ENCODE peak calls at places on chromosomes 2 and 18, in seven cellular contexts. V is K562, N is foreskin fibroblast, O is NB4, P is uterus, F is transverse colon, G is mammary epithelial cell. D is an unnamed sample.

GRCh38 chr2:138493334-138493733 is 8.2 kb upstream of the SPOPL start:
- DNase-seq in N (no peak), F (no peak), P (no peak), O (no peak), V (no peak), G (no peak), D (no peak)

GRCh38 chr18:11512096-11513030 is 97.0 kb upstream of the SLC35G4 start:
- DNase-seq in V (no peak), P (no peak), G (peak), N (no peak), O (no peak), F (no peak), D (peak)

GRCh38 chr2:145404690-145405089 is 884.8 kb upstream of the ZEB2 start:
- DNase-seq in P (no peak), N (no peak), V (no peak), G (no peak), O (no peak), F (no peak), D (no peak)

GRCh38 chr18:9249254-9249653 is 85.3 kb upstream of the TWSG1 start:
- DNase-seq in G (no peak), O (no peak), N (no peak), V (no peak), F (no peak), P (no peak), D (no peak)

GRCh38 chr2:53442783-53443182 is 324.8 kb upstream of the CHAC2 start:
- DNase-seq in N (no peak), V (no peak), O (no peak), F (peak), G (no peak), P (no peak), D (no peak)

GRCh38 chr2:64327510-64328414 is 126.2 kb upstream of the LGALSL start:
- DNase-seq in N (no peak), P (peak), F (peak), G (no peak), O (peak), V (no peak), D (peak)

GRCh38 chr2:130378898-130379214 is 23.0 kb downstream of the PTPN18 start:
- DNase-seq in P (no peak), O (no peak), N (no peak), V (no peak), F (no peak), G (no peak), D (no peak)

GRCh38 chr2:40043191-40043590 is 264.1 kb upstream of the THUMPD2 start:
- DNase-seq in P (no peak), V (no peak), O (no peak), F (no peak), G (no peak), N (peak), D (no peak)

GRCh38 chr2:70708376-70709199 is 59.4 kb downstream of the ADD2 start:
- DNase-seq in F (no peak), G (no peak), O (no peak), P (no peak), V (no peak), N (no peak), D (peak)

GRCh38 chr18:3790702-3791101 is 340.7 kb downstream of the TGIF1 start:
- DNase-seq in V (no peak), O (no peak), N (no peak), F (no peak), G (no peak), P (peak), D (peak)

GRCh38 chr18:13513015-13513414 is 213.3 kb downstream of the FAM210A start:
- DNase-seq in F (no peak), N (no peak), O (no peak), P (no peak), G (no peak), V (no peak), D (no peak)

GRCh38 chr2:61257446-61257845 is 95.5 kb downstream of the C2orf74 start:
- DNase-seq in G (no peak), F (no peak), P (no peak), O (no peak), N (peak), V (no peak), D (no peak)

GRCh38 chr18:79952996-79953559 is 1.6 kb upstream of the SLC66A2 start:
- DNase-seq in P (no peak), G (no peak), V (no peak), O (no peak), F (peak), N (no peak), D (no peak)

GRCh38 chr2:3257166-3257565 is 120.5 kb downstream of the EIPR1 start:
- DNase-seq in G (no peak), P (no peak), N (no peak), F (no peak), O (no peak), V (no peak), D (no peak)

GRCh38 chr2:73952499-73953446 is 26.1 kb downstream of the DGUOK start:
- DNase-seq in O (peak), G (peak), F (no peak), N (peak), V (no peak), P (no peak), D (no peak)

GRCh38 chr18:48222118-48222517 is 187.1 kb downstream of the ZBTB7C start:
- DNase-seq in N (peak), O (peak), P (peak), G (peak), F (peak), V (no peak), D (peak)

GRCh38 chr2:7835693-7836680 is 845.9 kb upstream of the ID2 start:
- DNase-seq in P (no peak), G (no peak), N (no peak), O (peak), V (no peak), F (no peak), D (peak)

DNA sequence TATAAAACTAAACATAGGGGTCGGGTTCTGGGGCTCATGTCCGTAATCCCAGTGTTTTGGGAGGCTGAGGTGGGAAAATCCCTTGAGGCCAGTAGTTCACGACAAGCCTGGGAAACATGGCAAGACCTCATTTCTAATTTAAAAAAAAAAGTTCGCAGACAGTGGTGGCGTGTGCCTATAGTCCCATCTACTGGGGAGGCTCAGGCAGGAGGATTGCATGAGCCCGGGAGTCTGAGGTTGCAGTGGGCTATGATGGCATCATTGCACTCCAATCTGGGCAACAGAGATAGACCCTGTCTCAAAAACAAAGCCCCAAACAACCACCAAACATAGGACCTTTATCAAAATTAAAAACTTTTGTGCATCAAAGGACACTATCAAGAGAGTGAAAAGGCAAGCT is 9.8 kb upstream of the HAAO start:
- DNase-seq in O (no peak), N (no peak), F (no peak), V (no peak), P (no peak), G (no peak), D (no peak)
- TF ChIP-seq CTCF in O (no peak), N (no peak), F (no peak), V (no peak), P (no peak), G (no peak), D (no peak)

DNA sequence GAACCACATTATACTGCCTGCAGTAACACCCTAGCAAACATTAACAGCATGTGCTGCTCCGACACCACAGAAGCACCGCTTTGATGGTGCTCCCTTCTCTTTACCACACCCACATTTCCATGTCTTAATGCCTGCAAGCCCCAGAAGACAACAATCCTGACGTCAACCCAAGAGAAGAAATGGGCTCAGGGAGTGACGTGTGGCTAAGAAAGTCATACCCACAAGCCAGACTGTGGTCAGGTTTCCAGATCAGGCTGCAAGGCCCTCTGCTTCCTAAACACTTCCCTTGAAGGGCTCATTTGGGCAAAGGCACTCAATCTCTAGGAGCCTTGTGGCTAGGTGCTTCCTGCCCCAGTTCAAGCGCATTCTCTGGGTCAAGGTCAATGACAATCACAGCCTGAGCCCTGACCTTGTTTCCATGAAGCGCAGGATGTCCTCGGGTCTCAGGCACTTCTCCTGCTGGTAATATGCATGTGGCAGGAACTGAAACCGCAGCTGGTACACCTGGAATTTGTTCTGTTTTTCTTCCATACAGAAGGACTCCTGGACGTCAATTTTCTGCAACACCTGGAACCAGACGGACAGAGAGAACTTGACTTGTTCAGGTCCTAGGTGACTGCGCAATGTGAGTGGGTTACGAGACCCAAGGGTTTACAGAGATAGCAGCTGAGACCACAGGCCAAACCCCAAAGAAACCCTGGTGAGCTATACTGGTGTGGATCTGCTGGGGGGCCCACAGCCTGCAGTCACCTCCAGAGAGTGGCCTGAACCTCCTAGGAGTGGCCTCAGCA is 67.2 kb downstream of the POLR1A start:
- DNase-seq in P (peak), V (no peak), N (peak), O (peak), F (peak), G (no peak), D (peak)
- H3K4me3 ChIP-seq in P (no peak), V (no peak), N (no peak), O (no peak), F (no peak), G (no peak), D (no peak)

GRCh38 chr2:215808996-215809395 is 204.4 kb downstream of the MREG start:
- DNase-seq in V (peak), P (no peak), F (no peak), G (no peak), O (no peak), N (no peak), D (no peak)
- TF ChIP-seq CTCF in V (peak), P (no peak), F (no peak), G (peak), O (no peak), N (peak), D (no peak)

GRCh38 chr2:49840428-49840975 is 686.2 kb upstream of the FSHR start:
- DNase-seq in V (no peak), F (no peak), N (no peak), P (no peak), G (no peak), O (no peak), D (no peak)
- H3K4me3 ChIP-seq in V (no peak), F (no peak), N (no peak), P (no peak), G (no peak), O (no peak), D (no peak)

GRCh38 chr2:232771870-232772269 is 4.5 kb downstream of the KCNJ13 start:
- DNase-seq in V (no peak), N (no peak), O (no peak), P (no peak), G (no peak), F (no peak), D (no peak)
- TF ChIP-seq CTCF in V (no peak), N (no peak), O (no peak), P (no peak), G (no peak), F (no peak), D (no peak)

DNA sequence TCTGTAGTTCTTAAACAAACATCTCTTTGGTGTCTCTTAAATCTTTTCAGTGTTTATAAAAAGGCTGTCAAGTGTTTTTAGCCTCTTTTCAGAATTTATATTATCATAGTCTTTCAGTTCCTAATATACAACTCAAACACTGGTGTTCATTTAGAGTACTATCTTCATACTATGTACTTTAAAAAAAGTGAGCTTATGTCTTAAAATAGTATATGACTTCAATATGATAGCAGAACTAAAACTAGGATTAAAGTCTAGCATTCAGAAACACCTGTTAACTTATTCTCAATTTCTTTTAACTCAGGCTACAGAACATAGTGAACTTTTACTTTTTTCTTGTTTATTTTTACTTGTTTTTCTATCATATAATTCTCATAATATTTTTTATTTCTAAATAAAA is 14.7 kb upstream of the IKZF2 start:
- DNase-seq in G (no peak), O (no peak), F (no peak), P (no peak), N (no peak), V (no peak), D (peak)
- H3K4me3 ChIP-seq in G (no peak), O (no peak), F (no peak), P (no peak), N (no peak), V (no peak), D (peak)

GRCh38 chr2:11676640-11677039 is 6.6 kb upstream of the NTSR2 start:
- DNase-seq in V (no peak), G (no peak), N (no peak), O (no peak), F (no peak), P (peak), D (no peak)
- TF ChIP-seq CTCF in V (no peak), G (no peak), N (no peak), O (no peak), F (no peak), P (no peak), D (no peak)

DNA sequence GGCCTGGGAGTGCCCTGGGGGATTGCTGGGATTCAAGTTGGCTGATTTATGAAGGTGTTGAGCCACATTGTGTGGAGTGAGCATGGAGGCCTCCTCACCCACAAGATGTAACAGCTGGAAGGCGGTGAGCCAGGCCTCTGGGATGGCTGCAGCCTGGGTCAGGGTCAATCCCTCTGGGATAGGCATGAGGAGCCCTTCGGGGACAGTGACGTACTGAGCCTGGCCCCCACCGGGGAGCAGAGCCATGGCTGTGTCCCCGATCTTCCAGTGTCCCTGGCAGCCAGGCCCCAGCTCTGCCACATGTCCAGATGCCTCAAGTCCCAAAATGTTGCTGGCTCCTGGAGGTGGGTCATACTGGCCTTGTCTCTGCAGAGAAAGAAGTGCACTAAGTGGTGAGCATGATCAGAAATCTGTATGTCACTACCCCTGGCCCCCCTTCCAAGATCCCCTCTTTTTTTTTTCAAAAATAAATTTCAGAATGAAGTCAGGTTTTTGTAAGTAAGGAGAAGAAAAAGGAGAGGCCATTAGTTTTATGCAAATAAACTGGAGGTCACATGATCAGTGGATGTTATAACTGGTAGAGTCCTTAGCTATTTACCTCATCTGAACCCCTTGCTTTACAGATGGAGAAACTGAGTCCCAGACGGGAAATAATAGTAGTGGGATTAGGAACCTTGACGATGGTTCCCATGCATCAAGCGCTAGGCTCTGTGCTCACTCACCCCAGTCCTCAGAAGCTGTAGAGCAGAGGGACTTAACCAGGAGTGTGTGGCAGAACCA is 1.7 kb downstream of the TP53I3 start:
- DNase-seq in N (no peak), G (no peak), P (no peak), V (no peak), O (no peak), F (no peak), D (no peak)
- H3K4me3 ChIP-seq in N (peak), G (peak), P (no peak), V (peak), O (no peak), F (peak), D (peak)

DNA sequence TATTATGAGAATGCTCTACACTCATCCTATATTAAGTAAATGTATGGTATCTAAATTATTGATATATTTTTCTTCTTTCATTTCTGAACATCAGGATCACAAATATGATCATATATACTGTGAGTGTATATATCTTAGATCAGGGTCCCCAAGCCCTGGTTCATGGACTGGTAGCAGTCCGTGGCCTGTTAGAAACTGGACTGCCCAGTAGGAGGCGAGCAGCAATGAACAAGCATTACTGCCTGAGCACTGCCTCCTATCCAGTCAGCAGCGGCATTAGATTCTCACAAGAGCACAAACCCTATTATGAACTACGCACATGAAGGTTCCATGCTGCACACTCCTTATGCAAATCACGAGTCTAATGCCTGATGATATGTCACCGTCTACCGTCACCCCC is 1247.1 kb upstream of the NXPH2 start:
- DNase-seq in N (no peak), V (no peak), G (no peak), P (no peak), O (peak), F (no peak), D (no peak)
- TF ChIP-seq CTCF in N (no peak), V (no peak), G (no peak), P (no peak), O (no peak), F (no peak), D (no peak)

GRCh38 chr2:207472343-207473202 is 57.2 kb upstream of the CREB1 start:
- DNase-seq in N (no peak), G (peak), O (no peak), P (no peak), V (no peak), F (no peak), D (no peak)
- H3K4me3 ChIP-seq in N (no peak), G (no peak), O (no peak), P (no peak), V (no peak), F (no peak), D (no peak)

D was measured in GM12865.